ENCODE peak calls at places on chromosomes 4 and X, in eight cellular contexts. One of them, this sample, is unnamed.

GRCh38 chr4:42080284-42080683 is 72.2 kb downstream of the BEND4 start:
- DNase-seq in gastrocnemius medialis: no peak
- DNase-seq in HepG2: no peak
- DNase-seq in IMR-90: no peak
- DNase-seq in suprapubic skin: no peak
- DNase-seq in stomach: no peak
- DNase-seq in uterus: no peak
- DNase-seq in ovary: no peak
- DNase-seq in this sample: no peak

GRCh38 chrX:106899276-106899675 is 3.9 kb downstream of the RIPPLY1 start:
- DNase-seq in gastrocnemius medialis: no peak
- DNase-seq in HepG2: no peak
- DNase-seq in IMR-90: no peak
- DNase-seq in suprapubic skin: no peak
- DNase-seq in stomach: no peak
- DNase-seq in uterus: no peak
- DNase-seq in ovary: no peak
- DNase-seq in this sample: no peak

GRCh38 chrX:132474522-132474921 is 14.3 kb downstream of the MBNL3 start:
- DNase-seq in gastrocnemius medialis: no peak
- DNase-seq in HepG2: no peak
- DNase-seq in IMR-90: no peak
- DNase-seq in suprapubic skin: no peak
- DNase-seq in stomach: no peak
- DNase-seq in uterus: no peak
- DNase-seq in ovary: no peak
- DNase-seq in this sample: no peak

GRCh38 chr4:48792348-48793006 is 12.4 kb upstream of the FRYL start:
- DNase-seq in gastrocnemius medialis: no peak
- DNase-seq in HepG2: no peak
- DNase-seq in IMR-90: no peak
- DNase-seq in suprapubic skin: no peak
- DNase-seq in stomach: no peak
- DNase-seq in uterus: no peak
- DNase-seq in ovary: no peak
- DNase-seq in this sample: no peak

GRCh38 chr4:74423101-74423500 is 21.8 kb upstream of the AREG start:
- DNase-seq in gastrocnemius medialis: no peak
- DNase-seq in HepG2: no peak
- DNase-seq in IMR-90: peak
- DNase-seq in suprapubic skin: no peak
- DNase-seq in stomach: peak
- DNase-seq in uterus: no peak
- DNase-seq in ovary: no peak
- DNase-seq in this sample: no peak

GRCh38 chr4:172225457-172225856 is 412.3 kb downstream of the GALNTL6 start:
- DNase-seq in gastrocnemius medialis: no peak
- DNase-seq in HepG2: no peak
- DNase-seq in IMR-90: no peak
- DNase-seq in suprapubic skin: no peak
- DNase-seq in stomach: no peak
- DNase-seq in uterus: no peak
- DNase-seq in ovary: no peak
- DNase-seq in this sample: no peak

GRCh38 chr4:68466185-68466584 is 18.9 kb downstream of the TMPRSS11E start:
- DNase-seq in gastrocnemius medialis: no peak
- DNase-seq in HepG2: no peak
- DNase-seq in IMR-90: peak
- DNase-seq in suprapubic skin: no peak
- DNase-seq in stomach: no peak
- DNase-seq in uterus: no peak
- DNase-seq in ovary: no peak
- DNase-seq in this sample: no peak

GRCh38 chrX:7385131-7385530 is 237.2 kb upstream of the PUDP start:
- DNase-seq in gastrocnemius medialis: no peak
- DNase-seq in HepG2: no peak
- DNase-seq in IMR-90: no peak
- DNase-seq in suprapubic skin: no peak
- DNase-seq in stomach: no peak
- DNase-seq in uterus: no peak
- DNase-seq in ovary: no peak
- DNase-seq in this sample: no peak

GRCh38 chr4:7352486-7352885 is 82.2 kb downstream of the PSAPL1 start:
- DNase-seq in gastrocnemius medialis: no peak
- DNase-seq in HepG2: no peak
- DNase-seq in IMR-90: no peak
- DNase-seq in suprapubic skin: no peak
- DNase-seq in stomach: no peak
- DNase-seq in uterus: no peak
- DNase-seq in ovary: no peak
- DNase-seq in this sample: no peak

GRCh38 chr4:78653655-78654054 is 102.1 kb downstream of the ANXA3 start:
- DNase-seq in gastrocnemius medialis: no peak
- DNase-seq in HepG2: no peak
- DNase-seq in IMR-90: peak
- DNase-seq in suprapubic skin: no peak
- DNase-seq in stomach: no peak
- DNase-seq in uterus: no peak
- DNase-seq in ovary: no peak
- DNase-seq in this sample: no peak

GRCh38 chr4:55393461-55394320 is 2.1 kb upstream of the TMEM165 start:
- DNase-seq in gastrocnemius medialis: no peak
- DNase-seq in HepG2: no peak
- DNase-seq in IMR-90: peak
- DNase-seq in suprapubic skin: no peak
- DNase-seq in stomach: no peak
- DNase-seq in uterus: no peak
- DNase-seq in ovary: no peak
- DNase-seq in this sample: no peak

GRCh38 chr4:109472343-109472761 is 38.7 kb downstream of the SEC24B start:
- DNase-seq in gastrocnemius medialis: no peak
- DNase-seq in HepG2: no peak
- DNase-seq in IMR-90: peak
- DNase-seq in suprapubic skin: no peak
- DNase-seq in stomach: no peak
- DNase-seq in uterus: no peak
- DNase-seq in ovary: no peak
- DNase-seq in this sample: no peak

GRCh38 chrX:627510-627964 is 3.1 kb upstream of the SHOX start:
- DNase-seq in gastrocnemius medialis: no peak
- DNase-seq in HepG2: no peak
- DNase-seq in IMR-90: no peak
- DNase-seq in suprapubic skin: peak
- DNase-seq in stomach: no peak
- DNase-seq in uterus: no peak
- DNase-seq in ovary: no peak
- DNase-seq in this sample: no peak

GRCh38 chrX:12978205-12979010 is 3.5 kb downstream of the TMSB4X start:
- DNase-seq in gastrocnemius medialis: no peak
- DNase-seq in HepG2: no peak
- DNase-seq in IMR-90: peak
- DNase-seq in suprapubic skin: no peak
- DNase-seq in stomach: peak
- DNase-seq in uterus: peak
- DNase-seq in ovary: peak
- DNase-seq in this sample: peak

GRCh38 chr4:972651-973424 is 531 bp downstream of the DGKQ start:
- DNase-seq in gastrocnemius medialis: no peak
- DNase-seq in HepG2: no peak
- DNase-seq in IMR-90: no peak
- DNase-seq in suprapubic skin: no peak
- DNase-seq in stomach: peak
- DNase-seq in uterus: no peak
- DNase-seq in ovary: peak
- DNase-seq in this sample: no peak

GRCh38 chr4:159227984-159228383 is 125.1 kb downstream of the RAPGEF2 start:
- DNase-seq in gastrocnemius medialis: no peak
- DNase-seq in HepG2: peak
- DNase-seq in IMR-90: peak
- DNase-seq in suprapubic skin: peak
- DNase-seq in stomach: peak
- DNase-seq in uterus: peak
- DNase-seq in ovary: peak
- DNase-seq in this sample: no peak

DNA sequence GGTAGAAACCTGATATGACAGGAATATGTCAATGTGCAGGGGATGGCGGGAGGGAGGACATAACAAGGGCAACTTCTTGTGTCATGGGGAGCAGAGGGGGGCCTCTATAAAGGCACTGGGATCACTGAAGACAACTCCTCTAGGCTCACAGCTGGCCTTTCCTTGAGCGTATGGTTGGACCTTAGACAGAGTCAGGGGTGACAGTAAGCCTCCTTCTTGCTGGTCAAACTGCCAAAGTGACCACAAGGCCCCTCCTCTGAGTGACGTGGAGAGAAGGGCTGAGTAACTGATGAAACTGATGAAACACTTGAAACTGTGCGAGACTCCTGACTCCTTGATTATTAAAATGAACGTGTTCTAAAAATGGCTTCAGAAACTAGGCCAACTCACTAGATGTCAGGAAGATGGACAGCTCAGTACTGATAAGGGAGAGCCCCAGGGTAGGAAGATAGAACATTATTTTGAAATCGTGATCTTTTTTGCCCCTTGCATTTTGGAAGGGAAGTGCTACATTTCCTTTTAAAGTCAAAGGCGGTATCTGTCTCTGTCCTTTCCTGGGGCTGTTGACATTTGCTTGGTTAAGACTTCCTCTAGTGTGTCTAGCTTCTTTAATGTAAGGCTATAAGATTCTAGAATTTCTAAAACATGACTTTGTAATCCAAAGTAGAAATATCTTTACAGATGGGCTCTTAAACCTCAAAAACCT is 1.6 kb downstream of the RAB33A start:
- DNase-seq in gastrocnemius medialis: no peak
- DNase-seq in HepG2: no peak
- DNase-seq in IMR-90: peak
- DNase-seq in suprapubic skin: no peak
- DNase-seq in stomach: no peak
- DNase-seq in uterus: peak
- DNase-seq in ovary: peak
- DNase-seq in this sample: no peak
- TF ChIP-seq POLR2A in gastrocnemius medialis: peak
- TF ChIP-seq POLR2A in HepG2: no peak
- TF ChIP-seq POLR2A in IMR-90: peak
- TF ChIP-seq POLR2A in suprapubic skin: no peak
- TF ChIP-seq POLR2A in stomach: no peak
- TF ChIP-seq POLR2A in uterus: no peak
- TF ChIP-seq POLR2A in ovary: no peak
- TF ChIP-seq POLR2A in this sample: no peak

GRCh38 chrX:11787564-11787963 is 29.5 kb downstream of the MSL3 start:
- DNase-seq in gastrocnemius medialis: peak
- DNase-seq in HepG2: peak
- DNase-seq in IMR-90: peak
- DNase-seq in suprapubic skin: peak
- DNase-seq in stomach: peak
- DNase-seq in uterus: peak
- DNase-seq in ovary: peak
- DNase-seq in this sample: no peak
- H3K4me3 ChIP-seq in gastrocnemius medialis: peak
- H3K4me3 ChIP-seq in HepG2: no peak
- H3K4me3 ChIP-seq in IMR-90: peak
- H3K4me3 ChIP-seq in suprapubic skin: peak
- H3K4me3 ChIP-seq in stomach: peak
- H3K4me3 ChIP-seq in uterus: peak
- H3K4me3 ChIP-seq in ovary: peak
- H3K4me3 ChIP-seq in this sample: peak

GRCh38 chr4:3449047-3449573 is 7.3 kb downstream of the HGFAC start:
- DNase-seq in gastrocnemius medialis: no peak
- DNase-seq in HepG2: no peak
- DNase-seq in IMR-90: no peak
- DNase-seq in suprapubic skin: no peak
- DNase-seq in stomach: no peak
- DNase-seq in uterus: no peak
- DNase-seq in ovary: no peak
- DNase-seq in this sample: no peak

GRCh38 chr4:3450643-3451042 is 8.9 kb downstream of the HGFAC start:
- DNase-seq in gastrocnemius medialis: no peak
- DNase-seq in HepG2: no peak
- DNase-seq in IMR-90: no peak
- DNase-seq in suprapubic skin: no peak
- DNase-seq in stomach: no peak
- DNase-seq in uterus: no peak
- DNase-seq in ovary: no peak
- DNase-seq in this sample: no peak

GRCh38 chr4:3449574-3450534 is 8.1 kb downstream of the HGFAC start:
- DNase-seq in gastrocnemius medialis: no peak
- DNase-seq in HepG2: no peak
- DNase-seq in IMR-90: no peak
- DNase-seq in suprapubic skin: no peak
- DNase-seq in stomach: no peak
- DNase-seq in uterus: no peak
- DNase-seq in ovary: no peak
- DNase-seq in this sample: no peak

GRCh38 chr4:3452376-3452775 is 10.6 kb downstream of the HGFAC start:
- DNase-seq in gastrocnemius medialis: no peak
- DNase-seq in HepG2: peak
- DNase-seq in IMR-90: no peak
- DNase-seq in suprapubic skin: no peak
- DNase-seq in stomach: no peak
- DNase-seq in uterus: no peak
- DNase-seq in ovary: no peak
- DNase-seq in this sample: no peak

GRCh38 chr4:3451956-3452355 is 10.2 kb downstream of the HGFAC start:
- DNase-seq in gastrocnemius medialis: no peak
- DNase-seq in HepG2: no peak
- DNase-seq in IMR-90: peak
- DNase-seq in suprapubic skin: no peak
- DNase-seq in stomach: no peak
- DNase-seq in uterus: no peak
- DNase-seq in ovary: no peak
- DNase-seq in this sample: no peak
- TF ChIP-seq POLR2A in gastrocnemius medialis: no peak
- TF ChIP-seq POLR2A in HepG2: no peak
- TF ChIP-seq POLR2A in IMR-90: no peak
- TF ChIP-seq POLR2A in suprapubic skin: no peak
- TF ChIP-seq POLR2A in stomach: no peak
- TF ChIP-seq POLR2A in uterus: no peak
- TF ChIP-seq POLR2A in ovary: no peak
- TF ChIP-seq POLR2A in this sample: no peak

DNA sequence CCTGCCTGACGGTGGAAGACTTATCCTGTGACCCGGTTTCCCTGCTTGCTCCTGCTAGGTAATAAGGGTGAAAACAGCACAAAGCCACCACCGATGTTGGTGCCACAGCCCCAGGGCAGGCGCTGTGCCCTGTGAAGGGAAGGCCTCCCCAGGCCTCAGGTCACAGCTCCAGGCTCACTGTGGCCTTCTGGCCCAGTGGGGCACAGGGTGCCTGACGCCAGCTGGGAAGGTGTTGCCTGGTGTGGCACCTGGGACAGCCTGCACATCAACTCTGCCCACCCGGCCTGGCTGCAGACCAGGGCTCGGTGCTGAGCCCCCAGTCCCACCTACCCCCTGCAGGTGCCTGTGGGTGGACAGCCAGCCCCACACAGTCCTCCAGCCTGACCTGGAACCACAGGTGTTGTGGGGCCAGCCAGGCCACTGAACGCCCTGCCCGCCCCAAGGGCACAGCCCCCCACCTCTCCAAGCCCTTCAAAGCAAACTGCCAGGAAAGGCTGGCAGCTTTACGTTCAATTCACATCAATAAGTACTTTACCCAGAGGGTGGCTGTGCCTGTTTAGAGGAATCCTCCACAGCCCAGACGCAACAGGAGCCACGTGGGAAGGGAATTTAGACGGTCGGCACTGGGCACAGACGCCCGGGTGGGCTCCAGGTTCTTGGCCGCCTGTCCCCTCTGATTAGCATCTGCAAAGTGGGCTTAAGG is 54.3 kb downstream of the ZFYVE28 start:
- DNase-seq in gastrocnemius medialis: no peak
- DNase-seq in HepG2: no peak
- DNase-seq in IMR-90: no peak
- DNase-seq in suprapubic skin: no peak
- DNase-seq in stomach: no peak
- DNase-seq in uterus: no peak
- DNase-seq in ovary: no peak
- DNase-seq in this sample: no peak
- H3K4me3 ChIP-seq in gastrocnemius medialis: peak
- H3K4me3 ChIP-seq in HepG2: no peak
- H3K4me3 ChIP-seq in IMR-90: peak
- H3K4me3 ChIP-seq in suprapubic skin: peak
- H3K4me3 ChIP-seq in stomach: peak
- H3K4me3 ChIP-seq in uterus: peak
- H3K4me3 ChIP-seq in ovary: peak
- H3K4me3 ChIP-seq in this sample: peak

This sample was measured in esophagus squamous epithelium.